ENCODE peak calls at places on chromosomes 13 and 19, in six cellular contexts. H is foreskin fibroblast; X is thyroid gland; U is effector memory CD4-positive, alpha-beta T cell; R is tibial nerve; S is BJ. I is an unnamed sample.
A peak's percentile ranks its signal among the peaks of the same experiment; 100 is the strongest.

GRCh38 chr19:42193706-42194105 is 23.8 kb downstream of the DEDD2 start:
- DNase-seq in H (peak; percentile 40), X (no peak), U (no peak), R (no peak), S (no peak), I (no peak)

GRCh38 chr19:45553464-45553863 is 31.1 kb downstream of the OPA3 start:
- DNase-seq in H (no peak), X (peak; percentile 6), U (no peak), R (no peak), S (no peak), I (no peak)

GRCh38 chr19:5971714-5972354 is 6.1 kb downstream of the RANBP3 start:
- DNase-seq in H (no peak), X (no peak), U (no peak), R (no peak), S (no peak), I (no peak)

GRCh38 chr13:40664100-40665060 is 2.1 kb downstream of the FOXO1 start:
- DNase-seq in H (peak; percentile 64), X (peak; percentile 84), U (peak; percentile 57), R (peak; percentile 66), S (no peak), I (no peak)

GRCh38 chr13:100273576-100273975 is 184.7 kb downstream of the PCCA start:
- DNase-seq in H (no peak), X (no peak), U (no peak), R (no peak), S (no peak), I (no peak)

GRCh38 chr19:42422576-42423461 is 4.4 kb downstream of the LIPE start:
- DNase-seq in H (peak; percentile 68), X (no peak), U (peak; percentile 35), R (no peak), S (no peak), I (no peak)

GRCh38 chr13:87331178-87331577 is 340.0 kb upstream of the SLITRK5 start:
- DNase-seq in H (no peak), X (peak; percentile 69), U (no peak), R (no peak), S (no peak), I (peak; percentile 33)

GRCh38 chr13:40640845-40641458 is 25.5 kb downstream of the FOXO1 start:
- DNase-seq in H (no peak), X (no peak), U (peak; percentile 36), R (no peak), S (no peak), I (no peak)

GRCh38 chr13:40315416-40316064 is 350.9 kb downstream of the FOXO1 start:
- DNase-seq in H (no peak), X (peak; percentile 8), U (peak; percentile 17), R (no peak), S (no peak), I (no peak)

GRCh38 chr19:3506384-3507340 is 551 bp downstream of the FZR1 start:
- DNase-seq in H (peak; percentile 49), X (peak; percentile 43), U (peak; percentile 25), R (peak; percentile 12), S (no peak), I (no peak)

GRCh38 chr19:3507371-3508120 is 1.4 kb downstream of the FZR1 start:
- DNase-seq in H (peak; percentile 47), X (peak; percentile 44), U (peak; percentile 29), R (no peak), S (no peak), I (no peak)

GRCh38 chr19:3505598-3506383 is at the start of gene FZR1:
- DNase-seq in H (peak; percentile 100), X (peak; percentile 99), U (peak; percentile 100), R (peak; percentile 97), S (peak; percentile 87), I (peak; percentile 92)

GRCh38 chr19:3503036-3503572 is 2.6 kb upstream of the DOHH start:
- DNase-seq in H (no peak), X (no peak), U (no peak), R (no peak), S (no peak), I (no peak)

GRCh38 chr19:3504723-3505122 is 1.4 kb upstream of the FZR1 start:
- DNase-seq in H (peak; percentile 14), X (no peak), U (no peak), R (no peak), S (no peak), I (no peak)
- H3K4me3 ChIP-seq in H (no peak overlapping the region), X (no peak overlapping the region), U (no peak overlapping the region), R (no peak overlapping the region), S (no peak overlapping the region), I (no peak overlapping the region)

GRCh38 chr19:55605637-55606470 is at the start of gene ZNF865:
- DNase-seq in H (peak; percentile 93), X (peak; percentile 79), U (peak; percentile 52), R (peak; percentile 67), S (no peak), I (peak; percentile 61)

GRCh38 chr19:55606471-55606787 is 982 bp downstream of the ZNF865 start:
- DNase-seq in H (no peak), X (no peak), U (no peak), R (no peak), S (no peak), I (no peak)

GRCh38 chr19:55605207-55605636 is 225 bp upstream of the ZNF865 start:
- DNase-seq in H (peak; percentile 99), X (peak; percentile 98), U (peak; percentile 98), R (peak; percentile 93), S (peak; percentile 83), I (peak; percentile 88)

GRCh38 chr19:55609326-55609725 is 3.9 kb downstream of the ZNF865 start:
- DNase-seq in H (no peak), X (no peak), U (no peak), R (no peak), S (no peak), I (no peak)

DNA sequence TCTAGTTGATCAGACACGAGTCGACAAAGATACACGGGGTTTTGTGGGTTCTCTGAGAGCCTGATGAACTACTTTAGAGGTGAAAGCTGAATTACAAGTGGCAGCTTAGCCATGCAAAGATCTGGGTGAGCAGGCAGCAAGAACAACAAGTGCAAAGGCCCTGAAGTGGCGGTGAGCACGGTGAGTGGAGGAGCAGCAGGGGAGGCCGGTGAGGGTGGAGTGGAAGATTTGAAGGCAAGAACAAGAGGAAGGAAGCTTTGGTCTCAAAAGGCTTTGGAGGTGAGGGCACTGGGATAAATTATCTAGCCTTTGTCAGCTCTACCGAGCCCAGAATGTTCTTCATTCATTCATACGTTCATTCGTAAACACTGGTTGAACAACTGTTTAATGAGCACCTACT is 1.4 kb downstream of the ZNF865 start:
- DNase-seq in H (no peak), X (no peak), U (no peak), R (no peak), S (no peak), I (no peak)
- H3K4me3 ChIP-seq in H (peak overlapping the region; percentile 98), X (peak overlapping the region; percentile 95), U (no peak overlapping the region), R (peak overlapping the region; percentile 100), S (no peak overlapping the region), I (peak overlapping the region; percentile 95)

GRCh38 chr19:2333807-2334211 is 5.3 kb downstream of the SPPL2B start:
- DNase-seq in H (no peak), X (no peak), U (no peak), R (no peak), S (no peak), I (no peak)

GRCh38 chr19:2334426-2334825 is 5.9 kb downstream of the SPPL2B start:
- DNase-seq in H (no peak), X (no peak), U (no peak), R (no peak), S (no peak), I (no peak)

GRCh38 chr19:2331601-2332246 is 3.2 kb downstream of the SPPL2B start:
- DNase-seq in H (no peak), X (no peak), U (no peak), R (no peak), S (no peak), I (no peak)

GRCh38 chr19:2332341-2333026 is 4.0 kb downstream of the SPPL2B start:
- DNase-seq in H (peak; percentile 52), X (no peak), U (no peak), R (no peak), S (no peak), I (no peak)

DNA sequence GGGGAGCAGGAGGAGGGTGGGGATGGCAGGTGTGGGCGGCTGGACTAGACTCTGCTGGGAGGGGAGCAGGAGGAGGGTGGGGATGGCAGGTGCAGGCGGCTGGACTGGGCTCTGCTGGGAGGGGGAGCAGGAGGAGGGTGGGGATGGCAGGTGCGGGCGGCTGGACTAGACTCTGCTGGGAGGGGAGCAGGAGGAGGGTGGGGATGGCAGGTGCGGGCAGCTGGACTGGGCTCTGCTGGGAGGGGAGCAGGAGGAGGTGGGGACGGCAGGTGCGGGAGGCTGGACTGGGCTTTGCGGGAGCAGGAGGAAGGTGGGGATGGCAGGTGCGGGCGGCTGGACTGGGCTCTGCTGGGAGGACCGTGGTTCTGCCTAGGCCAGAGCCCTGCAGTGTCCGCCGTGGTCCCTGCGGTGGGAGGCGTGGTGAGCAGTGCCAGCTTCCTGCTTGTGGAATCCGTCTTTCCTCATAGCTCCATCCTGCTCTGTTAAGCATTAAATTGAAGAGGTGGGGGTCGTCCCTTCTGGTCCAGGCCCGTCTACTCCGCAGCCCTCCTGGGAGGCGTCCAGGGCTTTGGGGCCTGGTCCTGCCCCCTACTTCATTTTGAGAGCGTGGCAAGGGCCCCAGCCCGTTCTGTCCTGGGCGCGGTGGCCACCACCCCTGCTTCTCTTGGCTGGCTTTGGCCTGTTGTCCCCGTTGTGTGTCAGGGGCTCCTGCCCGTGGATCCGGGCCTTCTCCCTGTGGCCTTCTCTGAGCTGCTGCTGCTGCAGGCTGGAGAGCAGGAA is 4.7 kb downstream of the SPPL2B start:
- DNase-seq in H (no peak), X (no peak), U (no peak), R (no peak), S (no peak), I (no peak)
- H3K4me3 ChIP-seq in H (no peak overlapping the region), X (no peak overlapping the region), U (no peak overlapping the region), R (no peak overlapping the region), S (no peak overlapping the region), I (no peak overlapping the region)

GRCh38 chr19:35753634-35754364 is 3.0 kb downstream of the HSPB6 start:
- DNase-seq in H (peak; percentile 34), X (no peak), U (no peak), R (no peak), S (no peak), I (no peak)

GRCh38 chr19:35755160-35755549 is 1.7 kb downstream of the HSPB6 start:
- DNase-seq in H (no peak), X (no peak), U (no peak), R (no peak), S (no peak), I (no peak)

GRCh38 chr19:35755550-35756371 is 1.1 kb downstream of the HSPB6 start:
- DNase-seq in H (peak; percentile 95), X (peak; percentile 40), U (peak; percentile 45), R (peak; percentile 84), S (no peak), I (peak; percentile 77)

GRCh38 chr19:35752746-35753350 is 4.0 kb downstream of the HSPB6 start:
- DNase-seq in H (no peak), X (no peak), U (no peak), R (no peak), S (no peak), I (no peak)

DNA sequence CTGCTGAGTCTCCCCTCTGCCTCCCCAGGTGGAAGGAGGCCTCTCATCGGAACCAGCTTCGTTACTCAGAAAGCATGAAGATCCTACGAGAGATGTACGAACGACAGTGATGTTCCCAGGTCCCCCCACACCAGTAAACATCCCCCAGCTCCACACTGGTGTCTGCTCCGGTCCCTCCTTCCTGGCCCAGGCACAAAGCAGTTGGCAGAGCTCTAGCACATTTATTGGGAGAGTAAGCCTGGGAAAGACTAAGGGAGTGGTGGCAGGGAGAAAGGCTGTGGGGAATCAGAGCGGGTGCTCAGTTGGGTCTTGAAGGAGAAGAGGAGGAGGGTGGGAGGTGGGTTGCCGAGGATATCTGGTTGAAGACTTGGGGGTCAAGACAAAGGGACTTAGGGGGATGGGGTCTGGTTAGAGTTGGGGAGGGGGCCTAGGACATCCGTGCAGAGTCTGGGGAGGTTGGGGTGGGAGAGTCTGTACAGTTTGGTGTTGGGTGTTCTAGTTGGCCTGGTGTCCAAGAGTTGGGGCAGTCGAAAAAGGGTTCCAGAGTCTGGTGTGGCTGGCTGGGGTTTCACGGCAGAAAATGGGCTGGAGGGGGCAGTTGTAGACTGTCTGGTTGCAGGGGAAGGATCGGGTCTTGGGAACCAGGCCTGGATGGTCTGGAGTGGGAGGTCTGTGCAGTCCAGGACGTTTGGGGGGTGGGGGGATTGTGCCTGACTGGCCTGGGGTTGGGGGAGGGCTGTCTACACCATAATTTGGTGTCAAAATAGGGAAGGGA is 2.3 kb downstream of the HSPB6 start:
- DNase-seq in H (peak; percentile 49), X (no peak), U (no peak), R (no peak), S (no peak), I (no peak)
- H3K4me3 ChIP-seq in H (peak overlapping the region; percentile 68), X (no peak overlapping the region), U (no peak overlapping the region), R (peak overlapping the region; percentile 94), S (no peak overlapping the region), I (peak overlapping the region; percentile 33)